ENCODE peak calls at places on chromosomes 13 and 19, in ten cellular contexts. One of them, this sample, is unnamed.

GRCh38 chr19:39916851-39917396 is 17.5 kb downstream of the FCGBP start:
- DNase-seq in ovary: no peak
- DNase-seq in Peyer's patch: no peak
- DNase-seq in H1: no peak
- DNase-seq in lower leg skin: no peak
- DNase-seq in thyroid gland: no peak
- DNase-seq in stomach: no peak
- DNase-seq in heart left ventricle: no peak
- DNase-seq in tibial nerve: no peak
- DNase-seq in gastrocnemius medialis: no peak
- DNase-seq in this sample: no peak

GRCh38 chr13:84121456-84121855 is 239.2 kb upstream of the SLITRK1 start:
- DNase-seq in lower leg skin: no peak
- DNase-seq in stomach: no peak
- DNase-seq in Peyer's patch: no peak
- DNase-seq in tibial nerve: no peak
- DNase-seq in ovary: no peak
- DNase-seq in gastrocnemius medialis: no peak
- DNase-seq in thyroid gland: no peak
- DNase-seq in heart left ventricle: no peak
- DNase-seq in H1: no peak
- DNase-seq in this sample: no peak

GRCh38 chr13:79393564-79394249 is 12.3 kb downstream of the RBM26 start:
- DNase-seq in thyroid gland: no peak
- DNase-seq in H1: no peak
- DNase-seq in gastrocnemius medialis: no peak
- DNase-seq in stomach: peak; percentile 80
- DNase-seq in heart left ventricle: no peak
- DNase-seq in Peyer's patch: peak; percentile 90
- DNase-seq in tibial nerve: peak; percentile 14
- DNase-seq in lower leg skin: peak; percentile 16
- DNase-seq in ovary: no peak
- DNase-seq in this sample: no peak

GRCh38 chr13:99197257-99197651 is 3.4 kb upstream of the UBAC2 start:
- DNase-seq in tibial nerve: no peak
- DNase-seq in gastrocnemius medialis: no peak
- DNase-seq in ovary: no peak
- DNase-seq in stomach: no peak
- DNase-seq in lower leg skin: peak; percentile 14
- DNase-seq in heart left ventricle: no peak
- DNase-seq in Peyer's patch: no peak
- DNase-seq in H1: no peak
- DNase-seq in thyroid gland: no peak
- DNase-seq in this sample: no peak

GRCh38 chr13:76992548-76993001 is 694 bp downstream of the CLN5 start:
- DNase-seq in thyroid gland: peak; percentile 46
- DNase-seq in heart left ventricle: no peak
- DNase-seq in H1: no peak
- DNase-seq in stomach: no peak
- DNase-seq in Peyer's patch: peak; percentile 26
- DNase-seq in gastrocnemius medialis: no peak
- DNase-seq in tibial nerve: peak; percentile 42
- DNase-seq in ovary: peak; percentile 47
- DNase-seq in lower leg skin: peak; percentile 30
- DNase-seq in this sample: peak; percentile 33

GRCh38 chr13:57666131-57666530 is 34.6 kb downstream of the PCDH17 start:
- DNase-seq in ovary: no peak
- DNase-seq in thyroid gland: no peak
- DNase-seq in Peyer's patch: no peak
- DNase-seq in lower leg skin: no peak
- DNase-seq in gastrocnemius medialis: no peak
- DNase-seq in H1: no peak
- DNase-seq in tibial nerve: no peak
- DNase-seq in stomach: no peak
- DNase-seq in heart left ventricle: no peak
- DNase-seq in this sample: no peak

GRCh38 chr19:12365372-12366162 is at the start of gene ZNF442:
- DNase-seq in ovary: peak; percentile 95
- DNase-seq in Peyer's patch: peak; percentile 91
- DNase-seq in heart left ventricle: peak; percentile 98
- DNase-seq in stomach: peak; percentile 95
- DNase-seq in lower leg skin: peak; percentile 98
- DNase-seq in tibial nerve: peak; percentile 99
- DNase-seq in gastrocnemius medialis: peak; percentile 95
- DNase-seq in H1: peak; percentile 94
- DNase-seq in thyroid gland: peak; percentile 98
- DNase-seq in this sample: peak; percentile 97

GRCh38 chr13:112532837-112533745 is 54.9 kb downstream of the TUBGCP3 start:
- DNase-seq in heart left ventricle: no peak
- DNase-seq in thyroid gland: no peak
- DNase-seq in stomach: no peak
- DNase-seq in Peyer's patch: no peak
- DNase-seq in H1: no peak
- DNase-seq in tibial nerve: no peak
- DNase-seq in lower leg skin: no peak
- DNase-seq in ovary: no peak
- DNase-seq in gastrocnemius medialis: no peak
- DNase-seq in this sample: no peak

DNA sequence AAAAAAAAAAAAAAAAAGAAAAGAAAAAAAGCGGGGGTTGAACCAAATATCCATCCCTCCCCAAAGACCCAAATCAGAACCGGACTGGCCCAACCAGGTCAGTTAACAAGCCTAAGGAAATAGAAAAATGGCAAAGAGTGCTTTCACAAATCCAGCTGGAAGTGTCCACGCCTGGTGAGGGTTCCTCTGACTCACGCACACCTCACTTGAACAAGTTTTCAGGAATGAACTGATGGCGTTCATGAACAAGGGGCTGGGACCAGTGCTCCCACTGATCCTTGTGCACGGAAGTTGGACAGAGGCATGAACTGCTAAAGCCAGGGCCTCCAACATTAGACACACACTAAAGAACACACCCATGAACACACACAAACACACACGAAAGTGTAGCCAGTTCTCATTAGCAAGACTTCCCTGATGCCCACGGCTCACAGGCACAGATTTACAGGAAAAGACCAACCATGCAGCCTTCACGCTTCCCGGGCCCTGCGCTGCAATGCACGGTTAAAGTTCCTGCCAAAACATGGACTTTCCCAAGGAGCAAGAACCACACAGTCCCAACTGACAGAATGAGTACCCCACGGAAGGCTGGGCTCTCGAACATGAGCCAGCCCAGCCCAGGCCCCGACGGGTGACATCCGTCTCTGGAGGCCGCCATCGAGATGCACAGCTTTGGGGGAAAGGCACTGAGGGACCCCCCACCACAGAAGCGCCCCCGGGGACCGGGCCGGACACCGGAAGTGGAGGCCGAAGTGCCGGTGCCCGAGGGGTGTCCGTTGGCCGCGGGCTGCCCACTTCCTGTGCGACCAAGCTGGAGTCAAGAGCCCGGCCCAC is 870 bp downstream of the DNMT1 start:
- DNase-seq in lower leg skin: peak; percentile 22
- DNase-seq in heart left ventricle: peak; percentile 59
- DNase-seq in stomach: no peak
- DNase-seq in tibial nerve: peak; percentile 9
- DNase-seq in ovary: no peak
- DNase-seq in gastrocnemius medialis: no peak
- DNase-seq in H1: no peak
- DNase-seq in Peyer's patch: peak; percentile 32
- DNase-seq in thyroid gland: no peak
- DNase-seq in this sample: no peak
- TF ChIP-seq POLR2A in lower leg skin: no peak
- TF ChIP-seq POLR2A in heart left ventricle: no peak
- TF ChIP-seq POLR2A in stomach: no peak
- TF ChIP-seq POLR2A in tibial nerve: no peak
- TF ChIP-seq POLR2A in ovary: no peak
- TF ChIP-seq POLR2A in gastrocnemius medialis: no peak
- TF ChIP-seq POLR2A in H1: no peak
- TF ChIP-seq POLR2A in Peyer's patch: no peak
- TF ChIP-seq POLR2A in thyroid gland: no peak
- TF ChIP-seq POLR2A in this sample: no peak

DNA sequence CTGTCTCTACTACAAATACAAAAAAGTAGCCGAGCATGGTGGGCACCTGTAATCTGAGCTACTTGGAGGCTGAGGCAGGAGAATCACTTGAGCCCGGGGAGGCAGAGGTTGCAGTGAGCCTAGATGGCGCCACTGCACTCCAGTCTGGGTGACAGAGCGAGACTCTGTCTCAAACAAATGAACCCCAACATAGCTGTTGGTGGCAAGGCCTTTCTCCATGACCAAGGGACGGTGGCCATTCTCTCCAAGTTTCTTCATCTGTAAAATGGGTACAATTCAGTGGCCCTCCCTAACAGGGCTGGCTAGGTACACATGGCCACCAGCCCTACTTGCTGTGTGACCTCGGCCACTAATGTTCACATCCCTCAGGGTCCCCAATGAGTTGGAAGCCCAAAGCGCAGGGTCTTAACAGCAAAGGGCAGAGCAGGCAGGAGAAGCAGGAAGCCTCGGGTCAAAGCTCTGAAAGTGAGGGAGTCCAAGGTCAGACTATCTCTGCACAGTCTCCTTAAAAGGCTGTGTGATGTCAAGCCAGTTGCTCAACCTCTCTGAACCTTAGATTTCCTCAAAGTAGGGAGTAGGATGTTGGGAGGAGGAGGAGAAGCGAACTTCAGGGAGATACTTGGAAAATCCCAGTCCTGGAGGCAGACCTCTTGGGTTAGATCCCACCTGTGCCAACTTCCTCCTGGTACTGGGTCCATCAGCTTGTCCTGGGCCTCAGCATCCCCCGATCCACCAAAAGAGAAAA is 2.7 kb downstream of the JUND start:
- DNase-seq in gastrocnemius medialis: no peak
- DNase-seq in tibial nerve: no peak
- DNase-seq in stomach: peak; percentile 52
- DNase-seq in heart left ventricle: no peak
- DNase-seq in lower leg skin: no peak
- DNase-seq in ovary: no peak
- DNase-seq in Peyer's patch: peak; percentile 45
- DNase-seq in H1: no peak
- DNase-seq in thyroid gland: no peak
- DNase-seq in this sample: peak; percentile 64
- TF ChIP-seq CTCF in gastrocnemius medialis: no peak
- TF ChIP-seq CTCF in tibial nerve: no peak
- TF ChIP-seq CTCF in stomach: peak; percentile 26
- TF ChIP-seq CTCF in heart left ventricle: no peak
- TF ChIP-seq CTCF in lower leg skin: no peak
- TF ChIP-seq CTCF in ovary: no peak
- TF ChIP-seq CTCF in Peyer's patch: peak; percentile 40
- TF ChIP-seq CTCF in H1: peak; percentile 57
- TF ChIP-seq CTCF in thyroid gland: no peak
- TF ChIP-seq CTCF in this sample: no peak

GRCh38 chr19:48568345-48568886 is 16.4 kb downstream of the SULT2B1 start:
- DNase-seq in Peyer's patch: peak; percentile 24
- DNase-seq in thyroid gland: peak; percentile 97
- DNase-seq in tibial nerve: peak; percentile 68
- DNase-seq in H1: no peak
- DNase-seq in heart left ventricle: peak; percentile 94
- DNase-seq in stomach: peak; percentile 87
- DNase-seq in gastrocnemius medialis: peak; percentile 92
- DNase-seq in ovary: peak; percentile 84
- DNase-seq in lower leg skin: peak; percentile 82
- DNase-seq in this sample: peak; percentile 63
- H3K4me3 ChIP-seq in Peyer's patch: no peak overlapping the region
- H3K4me3 ChIP-seq in thyroid gland: no peak overlapping the region
- H3K4me3 ChIP-seq in tibial nerve: no peak overlapping the region
- H3K4me3 ChIP-seq in H1: no peak overlapping the region
- H3K4me3 ChIP-seq in heart left ventricle: no peak overlapping the region
- H3K4me3 ChIP-seq in stomach: no peak overlapping the region
- H3K4me3 ChIP-seq in gastrocnemius medialis: peak overlapping the region; percentile 27
- H3K4me3 ChIP-seq in ovary: no peak overlapping the region
- H3K4me3 ChIP-seq in lower leg skin: no peak overlapping the region
- H3K4me3 ChIP-seq in this sample: no peak overlapping the region

GRCh38 chr19:7706662-7707454 is 4.9 kb upstream of the FCER2 start:
- DNase-seq in H1: no peak
- DNase-seq in ovary: no peak
- DNase-seq in lower leg skin: peak; percentile 25
- DNase-seq in thyroid gland: no peak
- DNase-seq in Peyer's patch: no peak
- DNase-seq in tibial nerve: peak; percentile 8
- DNase-seq in stomach: no peak
- DNase-seq in gastrocnemius medialis: no peak
- DNase-seq in heart left ventricle: no peak
- DNase-seq in this sample: no peak

GRCh38 chr19:7704280-7705060 is 2.5 kb upstream of the FCER2 start:
- DNase-seq in gastrocnemius medialis: no peak
- DNase-seq in ovary: no peak
- DNase-seq in thyroid gland: no peak
- DNase-seq in heart left ventricle: no peak
- DNase-seq in stomach: no peak
- DNase-seq in H1: no peak
- DNase-seq in tibial nerve: no peak
- DNase-seq in Peyer's patch: no peak
- DNase-seq in lower leg skin: no peak
- DNase-seq in this sample: no peak

GRCh38 chr19:7703332-7703731 is 1.4 kb upstream of the FCER2 start:
- DNase-seq in heart left ventricle: no peak
- DNase-seq in H1: no peak
- DNase-seq in tibial nerve: no peak
- DNase-seq in gastrocnemius medialis: no peak
- DNase-seq in stomach: no peak
- DNase-seq in thyroid gland: no peak
- DNase-seq in lower leg skin: no peak
- DNase-seq in ovary: no peak
- DNase-seq in Peyer's patch: no peak
- DNase-seq in this sample: no peak

GRCh38 chr19:7706188-7706530 is 4.2 kb upstream of the FCER2 start:
- DNase-seq in gastrocnemius medialis: no peak
- DNase-seq in heart left ventricle: no peak
- DNase-seq in H1: no peak
- DNase-seq in ovary: no peak
- DNase-seq in lower leg skin: no peak
- DNase-seq in tibial nerve: no peak
- DNase-seq in thyroid gland: no peak
- DNase-seq in stomach: no peak
- DNase-seq in Peyer's patch: no peak
- DNase-seq in this sample: no peak

DNA sequence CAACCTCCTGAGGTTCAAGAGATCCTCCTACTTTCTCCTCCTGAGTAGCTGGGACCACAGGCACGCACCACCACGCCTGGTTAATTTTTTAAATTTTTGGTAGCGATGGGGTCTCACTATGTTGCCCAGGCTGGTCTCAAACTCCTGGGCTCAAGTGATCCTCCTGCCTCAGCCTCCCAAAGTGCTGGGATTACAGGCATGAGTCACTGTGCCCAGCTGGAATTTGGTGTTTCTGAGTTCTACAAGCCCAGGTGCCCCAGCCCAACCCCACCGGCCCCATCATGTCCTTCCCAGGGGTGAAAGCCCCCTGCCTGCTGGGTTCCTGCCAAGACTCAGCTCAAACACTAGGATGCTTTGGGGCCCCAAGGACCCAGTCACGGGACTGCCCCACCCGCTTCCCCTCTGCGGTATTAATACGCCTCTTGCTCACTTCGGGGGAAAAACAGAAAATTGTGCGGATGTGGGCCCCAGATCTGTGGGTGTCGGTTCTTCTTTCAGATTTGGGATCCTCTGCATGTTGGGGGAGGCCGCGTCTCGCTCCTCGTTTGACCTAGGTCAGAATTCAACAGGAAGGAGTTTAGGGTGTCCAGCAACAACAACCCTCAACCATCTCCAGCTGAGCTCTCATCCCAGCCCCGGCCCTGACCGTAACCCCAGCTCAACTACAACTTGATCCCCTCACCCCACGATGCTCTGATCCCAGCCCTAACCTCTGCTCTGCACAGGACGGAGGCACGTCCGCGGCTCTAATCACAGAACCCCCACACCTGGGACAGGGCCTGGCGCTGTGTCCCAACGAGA is 3.7 kb upstream of the FCER2 start:
- DNase-seq in lower leg skin: peak; percentile 37
- DNase-seq in H1: no peak
- DNase-seq in heart left ventricle: peak; percentile 42
- DNase-seq in thyroid gland: no peak
- DNase-seq in stomach: peak; percentile 44
- DNase-seq in tibial nerve: peak; percentile 33
- DNase-seq in Peyer's patch: peak; percentile 94
- DNase-seq in gastrocnemius medialis: peak; percentile 20
- DNase-seq in ovary: no peak
- DNase-seq in this sample: no peak
- TF ChIP-seq POLR2A in lower leg skin: no peak
- TF ChIP-seq POLR2A in H1: no peak
- TF ChIP-seq POLR2A in heart left ventricle: no peak
- TF ChIP-seq POLR2A in thyroid gland: no peak
- TF ChIP-seq POLR2A in stomach: no peak
- TF ChIP-seq POLR2A in tibial nerve: no peak
- TF ChIP-seq POLR2A in Peyer's patch: no peak
- TF ChIP-seq POLR2A in gastrocnemius medialis: no peak
- TF ChIP-seq POLR2A in ovary: no peak
- TF ChIP-seq POLR2A in this sample: no peak